ENCODE peak calls at places on chromosomes 11 and 22, in nine cellular contexts. B, W, T, G, Q, U, A, O and S are unnamed samples.

GRCh38 chr22:40679249-40679963 is at the start of gene MCHR1:
- DNase-seq in B (no peak), W (no peak), T (no peak), G (no peak), Q (peak; percentile 7), U (no peak), A (no peak), O (no peak), S (peak; percentile 41)

GRCh38 chr22:38172489-38173155 is 9.0 kb downstream of the PLA2G6 start:
- DNase-seq in B (no peak), W (no peak), T (no peak), G (peak; percentile 69), Q (peak; percentile 41), U (peak; percentile 81), A (no peak), O (peak; percentile 76), S (no peak)

GRCh38 chr22:21937821-21938070 is 14.9 kb downstream of the PPM1F start:
- DNase-seq in B (no peak), W (peak; percentile 88), T (no peak), G (no peak), Q (no peak), U (no peak), A (no peak), O (peak; percentile 64), S (no peak)

GRCh38 chr11:111707039-111707690 is 59.0 kb downstream of the PPP2R1B start:
- DNase-seq in B (peak; percentile 73), W (no peak), T (no peak), G (no peak), Q (no peak), U (peak; percentile 43), A (no peak), O (peak; percentile 53), S (no peak)

GRCh38 chr22:25668437-25668836 is 73.6 kb upstream of the MYO18B start:
- DNase-seq in B (no peak), W (no peak), T (no peak), G (no peak), Q (no peak), U (no peak), A (no peak), O (no peak), S (no peak)

GRCh38 chr11:92979176-92979575 is 9.7 kb downstream of the MTNR1B start:
- DNase-seq in B (no peak), W (no peak), T (no peak), G (no peak), Q (no peak), U (no peak), A (no peak), O (no peak), S (no peak)

GRCh38 chr11:133928628-133929059 is 28.1 kb downstream of the IGSF9B start:
- DNase-seq in B (no peak), W (peak; percentile 43), T (no peak), G (no peak), Q (no peak), U (peak; percentile 38), A (no peak), O (no peak), S (no peak)

GRCh38 chr11:9208726-9209501 is 56.2 kb downstream of the DENND5A start:
- DNase-seq in B (no peak), W (no peak), T (no peak), G (no peak), Q (no peak), U (no peak), A (no peak), O (no peak), S (no peak)

GRCh38 chr11:1916132-1916985 is 3.1 kb upstream of the TNNT3 start:
- DNase-seq in B (no peak), W (peak; percentile 74), T (no peak), G (no peak), Q (no peak), U (no peak), A (peak; percentile 69), O (no peak), S (no peak)

GRCh38 chr11:69355346-69355940 is 61.5 kb downstream of the MYEOV start:
- DNase-seq in B (no peak), W (peak; percentile 51), T (no peak), G (no peak), Q (no peak), U (peak; percentile 14), A (no peak), O (no peak), S (no peak)

GRCh38 chr11:128725630-128726461 is 32.0 kb downstream of the FLI1 start:
- DNase-seq in B (no peak), W (no peak), T (no peak), G (no peak), Q (no peak), U (no peak), A (no peak), O (no peak), S (no peak)

GRCh38 chr11:73498343-73498742 is 99.6 kb downstream of the FAM168A start:
- DNase-seq in B (no peak), W (no peak), T (no peak), G (no peak), Q (no peak), U (no peak), A (no peak), O (no peak), S (no peak)

GRCh38 chr11:113477321-113477720 is 2.1 kb upstream of the DRD2 start:
- DNase-seq in B (peak; percentile 38), W (no peak), T (no peak), G (no peak), Q (no peak), U (no peak), A (no peak), O (no peak), S (peak; percentile 78)

GRCh38 chr11:2468363-2469240 is 23.8 kb downstream of the KCNQ1 start:
- DNase-seq in B (no peak), W (no peak), T (no peak), G (peak; percentile 20), Q (no peak), U (peak; percentile 12), A (no peak), O (no peak), S (no peak)

GRCh38 chr22:41917906-41918791 is 3.3 kb upstream of the SHISA8 start:
- DNase-seq in B (no peak), W (no peak), T (no peak), G (peak; percentile 45), Q (peak; percentile 8), U (peak; percentile 60), A (no peak), O (peak; percentile 65), S (no peak)

GRCh38 chr22:41425704-41426365 is 20.8 kb downstream of the TOB2 start:
- DNase-seq in B (no peak), W (no peak), T (no peak), G (no peak), Q (no peak), U (no peak), A (no peak), O (no peak), S (no peak)

GRCh38 chr22:23752090-23752691 is 1.3 kb upstream of the ZNF70 start:
- DNase-seq in B (no peak), W (no peak), T (no peak), G (no peak), Q (no peak), U (no peak), A (peak; percentile 77), O (no peak), S (no peak)

GRCh38 chr11:8258289-8258688 is 5.4 kb downstream of the LMO1 start:
- DNase-seq in B (no peak), W (no peak), T (no peak), G (peak; percentile 33), Q (no peak), U (no peak), A (no peak), O (no peak), S (no peak)

GRCh38 chr11:113906038-113906437 is 1.4 kb downstream of the HTR3B start:
- DNase-seq in B (peak; percentile 79), W (no peak), T (no peak), G (no peak), Q (peak; percentile 35), U (peak; percentile 68), A (no peak), O (no peak), S (no peak)

GRCh38 chr11:45665206-45665932 is at the start of gene CHST1:
- DNase-seq in B (no peak), W (peak; percentile 83), T (no peak), G (no peak), Q (peak; percentile 44), U (peak; percentile 27), A (no peak), O (peak; percentile 70), S (peak; percentile 72)

GRCh38 chr11:120599816-120600420 is 88.4 kb downstream of the GRIK4 start:
- DNase-seq in B (no peak), W (no peak), T (no peak), G (no peak), Q (no peak), U (no peak), A (no peak), O (no peak), S (no peak)

GRCh38 chr11:69010964-69011623 is 2.0 kb downstream of the MRGPRF start:
- DNase-seq in B (no peak), W (peak; percentile 83), T (peak; percentile 58), G (no peak), Q (peak; percentile 50), U (peak; percentile 77), A (peak; percentile 56), O (peak; percentile 72), S (peak; percentile 65)

GRCh38 chr11:119389611-119390254 is 8.2 kb upstream of the USP2 start:
- DNase-seq in B (peak; percentile 82), W (no peak), T (no peak), G (no peak), Q (peak; percentile 59), U (no peak), A (no peak), O (no peak), S (no peak)
- TF ChIP-seq CTCF in B (peak; percentile 90), W (no peak), T (peak; percentile 53), G (no peak), Q (peak; percentile 57), U (no peak), A (no peak), O (peak; percentile 34), S (peak; percentile 32)

DNA sequence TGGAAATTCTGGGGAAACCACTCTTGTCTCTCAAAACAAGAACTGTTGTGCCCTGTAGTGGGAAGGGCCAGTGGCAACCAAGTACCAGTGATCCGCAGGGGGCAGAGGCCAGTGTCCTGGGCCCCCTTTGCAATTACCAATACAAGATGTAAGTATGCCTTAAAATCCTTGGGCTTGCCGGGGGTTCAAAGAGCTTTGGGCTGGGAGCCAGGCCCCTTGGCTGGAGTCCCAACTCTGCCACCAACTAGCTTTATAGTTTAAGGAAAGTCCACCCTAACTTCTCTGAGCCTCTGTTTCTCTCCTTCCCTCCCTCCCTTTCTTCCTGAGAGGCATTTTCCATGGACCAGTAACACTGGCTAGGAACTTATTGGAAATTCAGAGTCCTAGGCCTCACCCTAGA is 15.5 kb downstream of the CLMP start:
- DNase-seq in B (no peak), W (no peak), T (no peak), G (no peak), Q (no peak), U (peak; percentile 62), A (no peak), O (no peak), S (no peak)
- TF ChIP-seq CTCF in B (no peak), W (no peak), T (no peak), G (no peak), Q (no peak), U (no peak), A (no peak), O (no peak), S (no peak)

GRCh38 chr22:45552580-45553332 is 50.1 kb downstream of the FBLN1 start:
- DNase-seq in B (no peak), W (no peak), T (no peak), G (no peak), Q (peak; percentile 17), U (peak; percentile 41), A (no peak), O (peak; percentile 77), S (peak; percentile 56)
- TF ChIP-seq CTCF in B (no peak), W (no peak), T (no peak), G (no peak), Q (no peak), U (no peak), A (no peak), O (peak; percentile 39), S (no peak)

GRCh38 chr22:50684986-50685385 is 12.4 kb downstream of the SHANK3 start:
- DNase-seq in B (no peak), W (peak; percentile 31), T (no peak), G (no peak), Q (no peak), U (no peak), A (peak; percentile 11), O (no peak), S (peak; percentile 12)
- TF ChIP-seq CTCF in B (no peak), W (no peak), T (no peak), G (no peak), Q (no peak), U (no peak), A (no peak), O (no peak), S (no peak)